ENCODE peak calls at places on chromosome 1, in ten cellular contexts. U is GDM1; W is fibroblast of villous mesenchyme; M is T-cell; L is ureter; H is activated CD8-positive, alpha-beta memory T cell treated with anti-CD3 and anti-CD28 coated beads, Interleukin-2, amount 10 ng/mL, durations not matched to agents 7 days and 5 days; J is hepatocyte; I is trophoblast cell; T is fibroblast of pulmonary artery; F is ovary. D is an unnamed sample.

GRCh38 chr1:118479351-118479750 is 294.3 kb upstream of the SPAG17 start:
- DNase-seq in U (no peak), W (no peak), M (no peak), L (no peak), H (no peak), J (peak; percentile 36), I (no peak), T (no peak), F (no peak), D (no peak)

GRCh38 chr1:53254011-53254640 is 15.8 kb upstream of the MAGOH start:
- DNase-seq in U (no peak), W (peak; percentile 90), M (no peak), L (no peak), H (no peak), J (peak; percentile 52), I (peak; percentile 70), T (peak; percentile 62), F (no peak), D (peak; percentile 93)

GRCh38 chr1:18907021-18907913 is 4.9 kb upstream of the ALDH4A1 start:
- DNase-seq in U (peak; percentile 47), W (peak; percentile 72), M (no peak), L (no peak), H (peak; percentile 70), J (peak; percentile 71), I (peak; percentile 85), T (peak; percentile 80), F (peak; percentile 83), D (peak; percentile 44)

GRCh38 chr1:29094433-29094832 is 29.3 kb downstream of the TMEM200B start:
- DNase-seq in U (no peak), W (no peak), M (no peak), L (no peak), H (no peak), J (no peak), I (no peak), T (no peak), F (no peak), D (no peak)

GRCh38 chr1:178282949-178283367 is 189.1 kb downstream of the RASAL2 start:
- DNase-seq in U (peak; percentile 26), W (peak; percentile 76), M (no peak), L (no peak), H (no peak), J (peak; percentile 44), I (peak; percentile 48), T (peak; percentile 87), F (no peak), D (peak; percentile 82)

GRCh38 chr1:35151220-35151619 is 41.7 kb downstream of the SFPQ start:
- DNase-seq in U (no peak), W (no peak), M (no peak), L (no peak), H (no peak), J (no peak), I (no peak), T (no peak), F (no peak), D (no peak)

GRCh38 chr1:8314346-8315280 is 3.3 kb upstream of the SLC45A1 start:
- DNase-seq in U (no peak), W (peak; percentile 84), M (no peak), L (peak; percentile 85), H (peak; percentile 60), J (peak; percentile 91), I (peak; percentile 85), T (peak; percentile 87), F (peak; percentile 84), D (peak; percentile 78)

GRCh38 chr1:207518608-207519239 is 22.8 kb downstream of the CR1 start:
- DNase-seq in U (no peak), W (no peak), M (no peak), L (no peak), H (no peak), J (no peak), I (no peak), T (no peak), F (no peak), D (no peak)

GRCh38 chr1:243575070-243575469 is 275.0 kb downstream of the AKT3 start:
- DNase-seq in U (no peak), W (no peak), M (no peak), L (no peak), H (no peak), J (no peak), I (no peak), T (no peak), F (no peak), D (no peak)

GRCh38 chr1:157203166-157203565 is 65.0 kb upstream of the ETV3 start:
- DNase-seq in U (no peak), W (no peak), M (no peak), L (no peak), H (no peak), J (no peak), I (no peak), T (no peak), F (no peak), D (no peak)

GRCh38 chr1:230148768-230149469 is 81.9 kb downstream of the GALNT2 start:
- DNase-seq in U (no peak), W (no peak), M (no peak), L (no peak), H (no peak), J (no peak), I (no peak), T (no peak), F (no peak), D (no peak)

GRCh38 chr1:118949317-118949716 is 38.8 kb downstream of the TBX15 start:
- DNase-seq in U (no peak), W (no peak), M (no peak), L (no peak), H (no peak), J (no peak), I (no peak), T (peak; percentile 47), F (no peak), D (peak; percentile 17)

GRCh38 chr1:118973032-118973431 is 15.1 kb downstream of the TBX15 start:
- DNase-seq in U (no peak), W (no peak), M (no peak), L (no peak), H (no peak), J (no peak), I (no peak), T (no peak), F (no peak), D (no peak)

GRCh38 chr1:205748398-205749093 is 1.4 kb downstream of the NUCKS1 start:
- DNase-seq in U (no peak), W (peak; percentile 85), M (no peak), L (no peak), H (peak; percentile 51), J (peak; percentile 57), I (peak; percentile 52), T (peak; percentile 94), F (no peak), D (peak; percentile 94)

GRCh38 chr1:215132156-215132555 is 49.6 kb downstream of the KCNK2 start:
- DNase-seq in U (no peak), W (peak; percentile 70), M (no peak), L (no peak), H (no peak), J (no peak), I (no peak), T (no peak), F (no peak), D (peak; percentile 56)

GRCh38 chr1:42164551-42165420 is at the start of gene GUCA2A:
- DNase-seq in U (no peak), W (no peak), M (no peak), L (no peak), H (no peak), J (peak; percentile 40), I (peak; percentile 62), T (no peak), F (no peak), D (no peak)

GRCh38 chr1:55716151-55716550 is 501.0 kb upstream of the USP24 start:
- DNase-seq in U (no peak), W (peak; percentile 57), M (no peak), L (no peak), H (no peak), J (no peak), I (no peak), T (peak; percentile 45), F (no peak), D (peak; percentile 75)

GRCh38 chr1:214957330-214958137 is 125.0 kb upstream of the KCNK2 start:
- DNase-seq in U (no peak), W (peak; percentile 98), M (no peak), L (no peak), H (no peak), J (peak; percentile 43), I (peak; percentile 93), T (peak; percentile 98), F (no peak), D (peak; percentile 99)

GRCh38 chr1:179017383-179018326 is 8.0 kb upstream of the FAM20B start:
- DNase-seq in U (no peak), W (peak; percentile 82), M (no peak), L (no peak), H (no peak), J (peak; percentile 70), I (peak; percentile 42), T (no peak), F (no peak), D (peak; percentile 68)

GRCh38 chr1:8026976-8027747 is 1.1 kb upstream of the ERRFI1 start:
- DNase-seq in U (no peak), W (peak; percentile 94), M (no peak), L (peak; percentile 72), H (no peak), J (peak; percentile 83), I (no peak), T (peak; percentile 67), F (peak; percentile 84), D (peak; percentile 88)

GRCh38 chr1:214801191-214801590 is 198.2 kb downstream of the CENPF start:
- DNase-seq in U (no peak), W (no peak), M (no peak), L (no peak), H (no peak), J (no peak), I (no peak), T (no peak), F (no peak), D (no peak)

GRCh38 chr1:207077470-207078377 is 10.9 kb upstream of the C4BPB start:
- DNase-seq in U (peak; percentile 69), W (peak; percentile 82), M (peak; percentile 31), L (peak; percentile 83), H (peak; percentile 76), J (peak; percentile 81), I (peak; percentile 96), T (peak; percentile 88), F (peak; percentile 50), D (peak; percentile 81)

GRCh38 chr1:17669305-17669704 is 85.8 kb upstream of the ACTL8 start:
- DNase-seq in U (no peak), W (no peak), M (no peak), L (no peak), H (no peak), J (no peak), I (no peak), T (no peak), F (no peak), D (no peak)

GRCh38 chr1:95168638-95169411 is 51.7 kb downstream of the TLCD4 start:
- DNase-seq in U (no peak), W (no peak), M (no peak), L (no peak), H (no peak), J (peak; percentile 8), I (no peak), T (no peak), F (no peak), D (no peak)

GRCh38 chr1:41329662-41330587 is 31.3 kb upstream of the FOXO6 start:
- DNase-seq in U (no peak), W (no peak), M (no peak), L (peak; percentile 28), H (peak; percentile 25), J (no peak), I (no peak), T (no peak), F (no peak), D (no peak)

GRCh38 chr1:204367956-204368355 is 8.2 kb upstream of the PLEKHA6 start:
- DNase-seq in U (no peak), W (no peak), M (no peak), L (no peak), H (no peak), J (no peak), I (no peak), T (no peak), F (no peak), D (no peak)

GRCh38 chr1:221912230-221912629 is 170.3 kb upstream of the DUSP10 start:
- DNase-seq in U (no peak), W (no peak), M (no peak), L (no peak), H (no peak), J (no peak), I (no peak), T (no peak), F (no peak), D (peak; percentile 37)

GRCh38 chr1:101365186-101365585 is 128.4 kb downstream of the S1PR1 start:
- DNase-seq in U (no peak), W (no peak), M (no peak), L (no peak), H (no peak), J (no peak), I (no peak), T (no peak), F (no peak), D (no peak)

D was measured in amniotic epithelial cell.